ENCODE peak calls at places on chromosome 19, in ten cellular contexts. One of them, this sample, is unnamed.

GRCh38 chr19:50486823-50487515 is 10.3 kb upstream of the GARIN5A start:
- DNase-seq in CD8-positive, alpha-beta memory T cell: peak; percentile 27
- DNase-seq in aorta: peak; percentile 74
- DNase-seq in foreskin fibroblast: no peak
- DNase-seq in GM23338: peak; percentile 97
- DNase-seq in trophoblast cell: peak; percentile 26
- DNase-seq in astrocyte of the cerebellum: no peak
- DNase-seq in BE2C: peak; percentile 60
- DNase-seq in heart left ventricle: no peak
- DNase-seq in esophagus squamous epithelium: no peak
- DNase-seq in this sample: peak; percentile 42

GRCh38 chr19:58059003-58059671 is at the start of gene ZNF135:
- DNase-seq in CD8-positive, alpha-beta memory T cell: peak; percentile 41
- DNase-seq in BE2C: peak; percentile 91
- DNase-seq in GM23338: peak; percentile 94
- DNase-seq in trophoblast cell: peak; percentile 54
- DNase-seq in astrocyte of the cerebellum: peak; percentile 15
- DNase-seq in heart left ventricle: peak; percentile 93
- DNase-seq in foreskin fibroblast: peak; percentile 85
- DNase-seq in esophagus squamous epithelium: peak; percentile 17
- DNase-seq in aorta: peak; percentile 96
- DNase-seq in this sample: no peak

GRCh38 chr19:52735734-52736133 is 890 bp upstream of the ZNF611 start:
- DNase-seq in BE2C: no peak
- DNase-seq in aorta: peak; percentile 86
- DNase-seq in heart left ventricle: peak; percentile 88
- DNase-seq in trophoblast cell: peak; percentile 96
- DNase-seq in astrocyte of the cerebellum: no peak
- DNase-seq in GM23338: peak; percentile 97
- DNase-seq in esophagus squamous epithelium: no peak
- DNase-seq in foreskin fibroblast: no peak
- DNase-seq in CD8-positive, alpha-beta memory T cell: no peak
- DNase-seq in this sample: no peak

GRCh38 chr19:30229524-30230174 is 142.5 kb upstream of the ZNF536 start:
- DNase-seq in trophoblast cell: no peak
- DNase-seq in BE2C: peak; percentile 79
- DNase-seq in astrocyte of the cerebellum: no peak
- DNase-seq in esophagus squamous epithelium: no peak
- DNase-seq in CD8-positive, alpha-beta memory T cell: no peak
- DNase-seq in GM23338: peak; percentile 36
- DNase-seq in aorta: no peak
- DNase-seq in heart left ventricle: no peak
- DNase-seq in foreskin fibroblast: no peak
- DNase-seq in this sample: no peak

GRCh38 chr19:41263042-41263849 is 926 bp upstream of the HNRNPUL1 start:
- DNase-seq in aorta: peak; percentile 86
- DNase-seq in esophagus squamous epithelium: no peak
- DNase-seq in astrocyte of the cerebellum: peak; percentile 44
- DNase-seq in foreskin fibroblast: peak; percentile 61
- DNase-seq in CD8-positive, alpha-beta memory T cell: peak; percentile 97
- DNase-seq in trophoblast cell: peak; percentile 76
- DNase-seq in BE2C: peak; percentile 55
- DNase-seq in heart left ventricle: peak; percentile 61
- DNase-seq in GM23338: peak; percentile 33
- DNase-seq in this sample: peak; percentile 20

GRCh38 chr19:42099336-42099925 is 23.5 kb downstream of the ZNF574 start:
- DNase-seq in heart left ventricle: no peak
- DNase-seq in trophoblast cell: no peak
- DNase-seq in foreskin fibroblast: no peak
- DNase-seq in GM23338: no peak
- DNase-seq in astrocyte of the cerebellum: no peak
- DNase-seq in CD8-positive, alpha-beta memory T cell: no peak
- DNase-seq in esophagus squamous epithelium: no peak
- DNase-seq in aorta: no peak
- DNase-seq in BE2C: no peak
- DNase-seq in this sample: no peak

GRCh38 chr19:30076751-30077670 is 135.0 kb downstream of the URI1 start:
- DNase-seq in heart left ventricle: no peak
- DNase-seq in BE2C: no peak
- DNase-seq in trophoblast cell: no peak
- DNase-seq in GM23338: no peak
- DNase-seq in CD8-positive, alpha-beta memory T cell: no peak
- DNase-seq in esophagus squamous epithelium: no peak
- DNase-seq in astrocyte of the cerebellum: no peak
- DNase-seq in aorta: peak; percentile 43
- DNase-seq in foreskin fibroblast: no peak
- DNase-seq in this sample: no peak

GRCh38 chr19:16676101-16676798 is 15.3 kb downstream of the TMEM38A start:
- DNase-seq in esophagus squamous epithelium: no peak
- DNase-seq in trophoblast cell: peak; percentile 86
- DNase-seq in aorta: no peak
- DNase-seq in heart left ventricle: no peak
- DNase-seq in CD8-positive, alpha-beta memory T cell: no peak
- DNase-seq in BE2C: no peak
- DNase-seq in GM23338: no peak
- DNase-seq in astrocyte of the cerebellum: no peak
- DNase-seq in foreskin fibroblast: no peak
- DNase-seq in this sample: no peak

GRCh38 chr19:11481777-11482383 is 1.0 kb upstream of the ELAVL3 start:
- DNase-seq in GM23338: peak; percentile 95
- DNase-seq in BE2C: peak; percentile 96
- DNase-seq in astrocyte of the cerebellum: no peak
- DNase-seq in esophagus squamous epithelium: no peak
- DNase-seq in heart left ventricle: peak; percentile 70
- DNase-seq in aorta: peak; percentile 88
- DNase-seq in CD8-positive, alpha-beta memory T cell: peak; percentile 38
- DNase-seq in trophoblast cell: peak; percentile 20
- DNase-seq in foreskin fibroblast: peak; percentile 87
- DNase-seq in this sample: no peak
- H3K4me3 ChIP-seq in GM23338: peak overlapping the region; percentile 50
- H3K4me3 ChIP-seq in BE2C: peak overlapping the region; percentile 43
- H3K4me3 ChIP-seq in astrocyte of the cerebellum: peak overlapping the region; percentile 26
- H3K4me3 ChIP-seq in esophagus squamous epithelium: peak overlapping the region; percentile 39
- H3K4me3 ChIP-seq in heart left ventricle: peak overlapping the region; percentile 41
- H3K4me3 ChIP-seq in aorta: no peak overlapping the region
- H3K4me3 ChIP-seq in CD8-positive, alpha-beta memory T cell: peak overlapping the region; percentile 39
- H3K4me3 ChIP-seq in trophoblast cell: no peak overlapping the region
- H3K4me3 ChIP-seq in foreskin fibroblast: peak overlapping the region; percentile 33
- H3K4me3 ChIP-seq in this sample: peak overlapping the region; percentile 35

GRCh38 chr19:36061367-36061766 is 6.7 kb downstream of the WDR62 start:
- DNase-seq in CD8-positive, alpha-beta memory T cell: no peak
- DNase-seq in foreskin fibroblast: no peak
- DNase-seq in heart left ventricle: no peak
- DNase-seq in trophoblast cell: no peak
- DNase-seq in GM23338: no peak
- DNase-seq in astrocyte of the cerebellum: no peak
- DNase-seq in aorta: peak; percentile 39
- DNase-seq in esophagus squamous epithelium: no peak
- DNase-seq in BE2C: no peak
- DNase-seq in this sample: no peak

GRCh38 chr19:36060430-36060829 is 5.7 kb downstream of the WDR62 start:
- DNase-seq in CD8-positive, alpha-beta memory T cell: peak; percentile 4
- DNase-seq in GM23338: peak; percentile 69
- DNase-seq in astrocyte of the cerebellum: peak; percentile 40
- DNase-seq in aorta: no peak
- DNase-seq in trophoblast cell: peak; percentile 34
- DNase-seq in foreskin fibroblast: peak; percentile 60
- DNase-seq in esophagus squamous epithelium: no peak
- DNase-seq in heart left ventricle: peak; percentile 24
- DNase-seq in BE2C: peak; percentile 71
- DNase-seq in this sample: no peak

GRCh38 chr19:36054733-36055686 is at the start of gene WDR62:
- DNase-seq in trophoblast cell: peak; percentile 94
- DNase-seq in GM23338: peak; percentile 96
- DNase-seq in esophagus squamous epithelium: peak; percentile 89
- DNase-seq in foreskin fibroblast: peak; percentile 88
- DNase-seq in aorta: peak; percentile 98
- DNase-seq in heart left ventricle: peak; percentile 93
- DNase-seq in BE2C: peak; percentile 98
- DNase-seq in CD8-positive, alpha-beta memory T cell: no peak
- DNase-seq in astrocyte of the cerebellum: no peak
- DNase-seq in this sample: no peak

GRCh38 chr19:36058481-36059179 is 3.9 kb downstream of the WDR62 start:
- DNase-seq in esophagus squamous epithelium: no peak
- DNase-seq in CD8-positive, alpha-beta memory T cell: no peak
- DNase-seq in heart left ventricle: no peak
- DNase-seq in foreskin fibroblast: no peak
- DNase-seq in trophoblast cell: peak; percentile 80
- DNase-seq in GM23338: no peak
- DNase-seq in aorta: peak; percentile 59
- DNase-seq in astrocyte of the cerebellum: no peak
- DNase-seq in BE2C: no peak
- DNase-seq in this sample: no peak

DNA sequence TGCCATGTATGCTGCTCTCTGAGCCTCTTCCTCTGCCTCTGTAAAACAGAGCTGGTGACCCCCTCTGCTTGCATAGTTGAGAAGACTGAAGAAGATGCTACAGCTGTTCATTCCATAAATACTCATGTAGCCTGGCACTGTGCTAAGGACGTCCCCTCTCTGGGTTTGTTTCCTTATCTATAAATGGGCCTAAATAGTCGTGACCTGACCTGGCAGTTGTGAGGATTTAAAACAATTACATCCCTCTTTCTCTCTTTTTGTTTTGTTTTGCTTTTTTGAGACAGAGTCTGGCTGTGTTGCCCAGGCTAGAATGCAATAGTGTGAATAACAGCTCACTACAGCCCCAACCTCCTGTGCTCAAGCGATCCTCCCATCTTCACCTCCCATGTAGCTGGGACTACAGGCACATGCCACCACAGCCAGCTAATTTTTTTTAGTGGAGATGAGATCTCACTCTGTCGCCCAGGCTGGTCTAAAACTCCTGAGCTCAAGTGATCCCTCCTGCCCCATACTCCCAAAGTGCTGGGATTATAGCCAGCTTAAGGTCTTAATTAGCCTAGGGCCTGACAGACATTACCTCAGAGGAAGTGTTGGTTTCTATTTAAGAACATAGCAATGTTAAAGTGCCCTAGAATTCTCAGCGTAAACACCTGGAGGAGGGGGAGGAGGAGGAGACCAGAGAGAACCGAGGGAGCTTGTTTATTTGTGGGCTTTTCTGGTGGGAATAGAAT is 4.6 kb downstream of the WDR62 start:
- DNase-seq in foreskin fibroblast: no peak
- DNase-seq in astrocyte of the cerebellum: no peak
- DNase-seq in GM23338: no peak
- DNase-seq in aorta: no peak
- DNase-seq in CD8-positive, alpha-beta memory T cell: no peak
- DNase-seq in trophoblast cell: no peak
- DNase-seq in BE2C: no peak
- DNase-seq in heart left ventricle: no peak
- DNase-seq in esophagus squamous epithelium: no peak
- DNase-seq in this sample: no peak
- H3K4me3 ChIP-seq in foreskin fibroblast: no peak overlapping the region
- H3K4me3 ChIP-seq in astrocyte of the cerebellum: no peak overlapping the region
- H3K4me3 ChIP-seq in GM23338: no peak overlapping the region
- H3K4me3 ChIP-seq in aorta: no peak overlapping the region
- H3K4me3 ChIP-seq in CD8-positive, alpha-beta memory T cell: no peak overlapping the region
- H3K4me3 ChIP-seq in trophoblast cell: no peak overlapping the region
- H3K4me3 ChIP-seq in BE2C: no peak overlapping the region
- H3K4me3 ChIP-seq in heart left ventricle: no peak overlapping the region
- H3K4me3 ChIP-seq in esophagus squamous epithelium: no peak overlapping the region
- H3K4me3 ChIP-seq in this sample: no peak overlapping the region

DNA sequence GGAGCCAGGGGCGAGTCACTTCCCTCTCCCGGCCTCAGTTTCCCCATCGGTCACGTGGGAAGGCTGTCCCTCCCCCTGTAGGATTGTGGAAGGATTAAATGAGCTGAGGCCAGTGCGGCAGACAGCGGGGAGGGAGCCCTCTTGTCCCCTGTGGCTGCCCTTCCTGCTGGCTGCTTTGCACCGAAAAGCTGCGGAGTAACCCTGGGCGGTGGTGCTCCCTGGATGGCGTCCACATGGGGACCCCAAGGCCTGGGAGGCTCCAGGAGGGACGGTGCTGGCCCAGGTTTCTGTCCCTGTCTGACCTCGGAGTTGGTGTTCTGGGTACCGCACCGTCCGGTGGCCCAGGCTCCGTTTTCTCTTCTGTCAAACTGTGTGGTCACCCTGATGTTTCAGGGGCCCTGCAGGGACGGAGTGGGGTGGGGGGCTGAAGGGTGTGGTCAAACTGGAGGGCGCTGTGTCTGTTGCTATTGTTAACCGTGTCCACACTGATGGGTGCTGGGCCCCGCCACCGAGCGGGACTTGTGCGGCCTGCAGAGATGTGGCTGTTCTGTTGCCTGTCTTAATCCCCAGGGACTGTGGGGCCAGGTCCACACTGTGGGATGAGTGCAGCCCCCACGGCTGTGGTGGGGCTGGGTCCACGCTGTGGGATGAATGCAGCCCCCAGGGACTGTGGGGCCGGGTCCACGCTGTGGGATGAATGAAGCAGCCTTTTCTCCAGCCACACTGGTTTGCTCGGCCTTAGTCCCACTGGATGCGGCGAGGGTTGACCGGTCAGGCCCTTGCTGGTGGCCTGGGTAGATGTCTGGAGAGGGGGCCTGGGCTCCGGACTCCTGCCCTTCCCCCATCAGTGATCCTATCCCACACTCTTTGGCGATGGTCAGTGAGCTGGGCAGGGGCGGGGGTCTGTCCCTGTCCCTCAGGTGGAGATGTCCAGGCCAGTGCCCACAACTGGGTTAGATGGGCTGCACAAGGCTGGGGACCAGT is 6.9 kb downstream of the GNA11 start:
- DNase-seq in trophoblast cell: no peak
- DNase-seq in CD8-positive, alpha-beta memory T cell: no peak
- DNase-seq in foreskin fibroblast: no peak
- DNase-seq in astrocyte of the cerebellum: no peak
- DNase-seq in esophagus squamous epithelium: no peak
- DNase-seq in GM23338: no peak
- DNase-seq in BE2C: peak; percentile 50
- DNase-seq in heart left ventricle: peak; percentile 8
- DNase-seq in aorta: peak; percentile 75
- DNase-seq in this sample: no peak
- H3K4me3 ChIP-seq in trophoblast cell: no peak overlapping the region
- H3K4me3 ChIP-seq in CD8-positive, alpha-beta memory T cell: no peak overlapping the region
- H3K4me3 ChIP-seq in foreskin fibroblast: no peak overlapping the region
- H3K4me3 ChIP-seq in astrocyte of the cerebellum: no peak overlapping the region
- H3K4me3 ChIP-seq in esophagus squamous epithelium: no peak overlapping the region
- H3K4me3 ChIP-seq in GM23338: no peak overlapping the region
- H3K4me3 ChIP-seq in BE2C: no peak overlapping the region
- H3K4me3 ChIP-seq in heart left ventricle: no peak overlapping the region
- H3K4me3 ChIP-seq in aorta: no peak overlapping the region
- H3K4me3 ChIP-seq in this sample: no peak overlapping the region

GRCh38 chr19:40009674-40010073 is 12.8 kb downstream of the ZNF546 start:
- DNase-seq in heart left ventricle: no peak
- DNase-seq in GM23338: no peak
- DNase-seq in CD8-positive, alpha-beta memory T cell: no peak
- DNase-seq in foreskin fibroblast: no peak
- DNase-seq in aorta: no peak
- DNase-seq in BE2C: no peak
- DNase-seq in trophoblast cell: no peak
- DNase-seq in astrocyte of the cerebellum: no peak
- DNase-seq in esophagus squamous epithelium: no peak
- DNase-seq in this sample: no peak

GRCh38 chr19:40006273-40006691 is 9.4 kb downstream of the ZNF546 start:
- DNase-seq in BE2C: no peak
- DNase-seq in GM23338: no peak
- DNase-seq in foreskin fibroblast: peak; percentile 81
- DNase-seq in astrocyte of the cerebellum: peak; percentile 55
- DNase-seq in heart left ventricle: no peak
- DNase-seq in esophagus squamous epithelium: no peak
- DNase-seq in aorta: no peak
- DNase-seq in trophoblast cell: no peak
- DNase-seq in CD8-positive, alpha-beta memory T cell: no peak
- DNase-seq in this sample: peak; percentile 73

DNA sequence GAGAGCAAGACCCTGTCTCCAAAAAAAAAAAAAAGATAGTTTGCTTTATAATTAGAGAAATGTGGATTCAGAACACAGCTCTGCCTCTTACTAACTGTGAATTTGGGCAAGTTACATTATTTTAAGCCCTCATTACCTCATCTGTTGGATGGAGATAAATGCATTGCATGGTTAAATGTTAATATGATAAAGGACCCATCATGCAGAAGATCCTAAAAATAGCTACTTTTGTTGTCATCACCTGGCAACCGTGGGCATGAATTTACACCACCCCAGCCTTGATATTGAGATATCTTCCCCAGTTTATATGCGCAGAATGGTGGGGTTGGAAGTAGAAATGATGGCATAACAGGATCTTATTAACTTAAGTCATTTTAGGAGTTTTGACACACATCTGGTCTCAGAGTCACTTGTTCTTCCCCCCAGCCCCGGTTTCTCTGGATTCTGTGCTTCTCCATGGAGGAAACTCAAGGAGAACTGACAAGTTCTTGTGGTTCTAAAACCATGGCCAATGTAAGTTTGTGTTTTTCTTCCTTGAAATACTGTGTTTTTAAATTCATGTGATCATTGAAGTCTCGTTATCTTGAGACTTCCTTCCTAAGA is 8.9 kb downstream of the ZNF546 start:
- DNase-seq in esophagus squamous epithelium: no peak
- DNase-seq in BE2C: no peak
- DNase-seq in foreskin fibroblast: no peak
- DNase-seq in trophoblast cell: no peak
- DNase-seq in astrocyte of the cerebellum: no peak
- DNase-seq in GM23338: no peak
- DNase-seq in CD8-positive, alpha-beta memory T cell: no peak
- DNase-seq in heart left ventricle: peak; percentile 12
- DNase-seq in aorta: no peak
- DNase-seq in this sample: no peak
- H3K4me3 ChIP-seq in esophagus squamous epithelium: no peak overlapping the region
- H3K4me3 ChIP-seq in BE2C: no peak overlapping the region
- H3K4me3 ChIP-seq in foreskin fibroblast: no peak overlapping the region
- H3K4me3 ChIP-seq in trophoblast cell: no peak overlapping the region
- H3K4me3 ChIP-seq in astrocyte of the cerebellum: no peak overlapping the region
- H3K4me3 ChIP-seq in GM23338: no peak overlapping the region
- H3K4me3 ChIP-seq in CD8-positive, alpha-beta memory T cell: no peak overlapping the region
- H3K4me3 ChIP-seq in heart left ventricle: no peak overlapping the region
- H3K4me3 ChIP-seq in aorta: no peak overlapping the region
- H3K4me3 ChIP-seq in this sample: no peak overlapping the region

This sample was measured in HFF-Myc.